ENCODE peak calls at places on chromosomes 3 and 15, in four cellular contexts. T is heart left ventricle, A is mesendoderm, W is SK-N-SH. C is an unnamed sample. For H3K4me1, the result is how much of the 10 kb centered on the place peaks cover.

GRCh38 chr15:59165726-59166125 is 40.9 kb upstream of the LDHAL6B start:
- DNase-seq in A (no peak), T (no peak), W (no peak), C (peak)

GRCh38 chr15:76994971-76995945 is at the start of gene PSTPIP1:
- DNase-seq in T (peak), A (no peak), W (peak), C (no peak)

GRCh38 chr15:97993310-97993738 is 32.8 kb downstream of the ARRDC4 start:
- DNase-seq in A (no peak), T (no peak), W (no peak), C (no peak)

GRCh38 chr3:9041626-9042025 is 78.4 kb upstream of the RAD18 start:
- DNase-seq in W (no peak), T (no peak), A (no peak), C (no peak)

GRCh38 chr3:141477224-141477623 is 9.6 kb upstream of the RASA2 start:
- DNase-seq in A (peak), T (no peak), W (no peak), C (no peak)

GRCh38 chr3:188198760-188199327 is 44.9 kb downstream of the LPP start:
- DNase-seq in A (no peak), T (no peak), W (no peak), C (no peak)

GRCh38 chr15:60017538-60018199 is 13.6 kb downstream of the FOXB1 start:
- DNase-seq in A (no peak), W (no peak), T (no peak), C (no peak)

GRCh38 chr3:141000691-141001090 is 50.5 kb upstream of the SPSB4 start:
- DNase-seq in A (peak), W (no peak), T (no peak), C (no peak)

GRCh38 chr3:158718490-158719170 is 13.6 kb downstream of the RARRES1 start:
- DNase-seq in A (no peak), W (no peak), T (no peak), C (no peak)

GRCh38 chr15:74156678-74157411 is 16.7 kb upstream of the ISLR start:
- DNase-seq in T (no peak), W (peak), A (no peak), C (no peak)

GRCh38 chr3:58041826-58042324 is 33.7 kb downstream of the FLNB start:
- DNase-seq in W (no peak), A (no peak), T (no peak), C (no peak)

GRCh38 chr3:120615863-120616599 is 19.9 kb downstream of the NDUFB4 start:
- DNase-seq in W (no peak), T (peak), A (peak), C (no peak)

GRCh38 chr3:190326930-190327329 is 4.7 kb upstream of the CLDN1 start:
- DNase-seq in A (no peak), W (no peak), T (no peak), C (no peak)

GRCh38 chr3:197417451-197417850 is 119.0 kb upstream of the DLG1 start:
- DNase-seq in T (no peak), W (no peak), A (no peak), C (no peak)

GRCh38 chr3:138829886-138830510 is 4.7 kb downstream of the PIK3CB start:
- DNase-seq in A (peak), T (no peak), W (no peak), C (no peak)
- H3K4me1 ChIP-seq in A (under half), T (under half), W (under half), C (under half)

DNA sequence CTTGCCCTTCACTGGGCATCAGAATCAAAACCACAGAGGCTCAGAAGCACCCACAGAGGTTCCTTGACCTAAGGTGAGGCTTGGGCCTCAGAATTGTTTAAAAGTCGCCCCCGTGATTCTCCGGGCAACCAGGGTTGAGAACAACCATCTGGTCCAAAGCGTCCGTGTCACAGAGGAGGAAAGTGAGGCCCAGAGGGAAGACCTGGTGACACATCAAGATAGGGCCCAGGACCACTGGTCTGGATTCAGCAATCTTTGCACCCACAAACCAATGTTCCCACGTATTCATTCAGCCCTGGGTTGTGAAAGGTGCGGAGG is 272.6 kb downstream of the UACA start:
- DNase-seq in W (no peak), T (no peak), A (no peak), C (no peak)
- H3K4me1 ChIP-seq in W (under half), T (under half), A (under half), C (under half)

GRCh38 chr3:157067114-157067513 is 92.8 kb downstream of the CCNL1 start:
- DNase-seq in W (no peak), T (no peak), A (no peak), C (no peak)
- H3K4me1 ChIP-seq in W (under half), T (under half), A (under half), C (under half)

GRCh38 chr3:15290731-15291130 is 41.7 kb downstream of the SH3BP5 start:
- DNase-seq in W (no peak), A (no peak), T (no peak), C (no peak)
- H3K4me1 ChIP-seq in W (under half), A (under half), T (half or more), C (under half)

DNA sequence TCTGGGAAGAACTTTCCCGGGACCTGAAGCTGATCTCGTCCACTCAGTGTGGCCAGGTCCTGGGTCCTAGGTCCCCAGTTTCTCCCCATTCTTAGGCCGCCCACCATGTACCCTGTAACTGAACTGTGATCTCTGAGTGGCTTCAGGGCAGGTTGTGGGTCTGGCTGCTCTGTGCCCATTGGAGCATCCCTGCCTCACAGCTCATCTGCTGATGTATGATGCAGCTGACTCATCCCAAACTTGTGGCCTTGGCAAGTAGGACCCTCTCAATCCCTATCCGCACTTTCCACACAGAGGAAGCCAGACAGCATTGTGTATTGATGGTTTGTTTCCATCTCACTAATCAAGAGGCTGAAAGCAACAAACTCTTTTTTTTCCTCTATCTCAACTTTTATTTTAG is 69.1 kb upstream of the XCR1 start:
- DNase-seq in W (no peak), T (no peak), A (no peak), C (no peak)
- H3K4me1 ChIP-seq in W (under half), T (under half), A (under half), C (under half)

GRCh38 chr3:157163554-157163953 is 3.6 kb upstream of the CCNL1 start:
- DNase-seq in T (no peak), W (no peak), A (no peak), C (no peak)
- H3K4me1 ChIP-seq in T (under half), W (under half), A (under half), C (under half)

DNA sequence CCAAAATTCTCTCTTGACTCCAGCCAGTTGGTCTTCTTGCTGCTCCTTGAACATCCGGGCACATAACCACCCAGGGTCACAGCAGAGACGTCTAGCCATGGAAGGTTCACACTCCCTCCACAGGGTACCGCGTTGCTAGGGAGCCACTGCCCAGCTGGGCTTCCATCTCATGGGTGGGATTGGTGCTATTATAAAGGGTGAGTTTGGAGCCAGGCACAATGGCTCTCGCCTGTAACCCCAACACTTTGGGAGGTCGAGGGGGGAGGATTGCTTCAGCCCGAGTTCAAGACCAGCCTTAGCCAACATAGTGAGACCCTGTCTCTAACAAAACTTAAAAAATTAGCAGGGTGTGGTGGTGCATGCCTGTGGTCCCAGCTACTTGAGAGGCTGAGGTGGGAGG is 17.5 kb upstream of the SKOR1 start:
- DNase-seq in A (no peak), W (no peak), T (no peak), C (no peak)
- H3K4me1 ChIP-seq in A (under half), W (under half), T (under half), C (under half)

GRCh38 chr15:78002996-78003395 is 74.5 kb downstream of the TBC1D2B start:
- DNase-seq in T (no peak), A (no peak), W (no peak), C (no peak)

GRCh38 chr15:78006567-78007205 is 70.8 kb downstream of the TBC1D2B start:
- DNase-seq in T (no peak), W (no peak), A (no peak), C (peak)

GRCh38 chr15:78003539-78004008 is 73.9 kb downstream of the TBC1D2B start:
- DNase-seq in A (peak), W (no peak), T (no peak), C (no peak)

GRCh38 chr15:78004919-78005634 is 72.4 kb downstream of the TBC1D2B start:
- DNase-seq in A (peak), T (peak), W (peak), C (peak)

GRCh38 chr15:78004222-78004727 is 73.2 kb downstream of the TBC1D2B start:
- DNase-seq in W (no peak), A (peak), T (no peak), C (no peak)
- H3K4me1 ChIP-seq in W (under half), A (under half), T (under half), C (under half)

DNA sequence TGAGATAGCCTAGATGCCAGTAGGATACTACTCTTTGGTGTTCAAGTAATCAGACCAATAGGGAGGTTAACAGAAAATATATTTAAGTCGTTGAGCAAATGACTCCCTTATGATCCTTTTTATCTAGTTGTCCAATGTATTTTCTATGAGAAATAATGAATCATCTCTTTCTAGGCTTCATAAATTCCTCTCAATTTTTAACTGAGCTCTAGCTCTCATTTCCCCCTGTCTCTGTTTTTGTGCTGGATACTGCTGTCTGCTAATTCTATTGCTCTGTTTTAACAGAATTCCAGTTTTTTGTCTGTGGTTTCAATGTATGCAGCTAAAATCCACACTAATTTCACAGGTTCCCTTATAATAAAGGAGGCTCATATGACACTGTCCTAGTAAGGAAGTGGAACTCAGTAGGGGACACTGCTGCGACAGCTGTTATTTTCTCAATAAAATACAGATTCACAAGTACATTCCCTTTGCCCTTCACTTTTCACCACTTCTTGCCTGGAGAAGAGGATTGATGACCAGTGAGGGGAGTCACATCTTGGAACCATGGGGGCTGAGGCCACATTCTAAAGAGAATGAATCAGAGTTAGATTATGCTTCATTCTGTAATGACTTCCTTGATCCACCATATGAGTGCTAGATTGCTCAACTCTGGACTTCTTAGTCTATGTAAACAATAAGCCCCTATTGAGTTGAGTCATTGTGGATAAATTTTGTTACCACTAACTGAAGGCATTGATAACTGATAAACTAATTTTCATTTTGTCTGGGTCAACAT is 558.7 kb upstream of the KCNMB2 start:
- DNase-seq in A (no peak), T (no peak), W (no peak), C (no peak)
- H3K4me1 ChIP-seq in A (under half), T (under half), W (under half), C (under half)

GRCh38 chr3:30341851-30342250 is 264.6 kb upstream of the TGFBR2 start:
- DNase-seq in A (no peak), W (no peak), T (no peak), C (no peak)
- H3K4me1 ChIP-seq in A (under half), W (half or more), T (under half), C (under half)